ENCODE peak calls at places on chromosome 7, in five cellular contexts. One of them, this sample, is unnamed.
A peak's percentile ranks its signal among the peaks of the same experiment; 100 is the strongest.

GRCh38 chr7:17396692-17397091 is 98.2 kb downstream of the AHR start:
- DNase-seq in HT1080: no peak
- DNase-seq in amygdala: no peak
- DNase-seq in EL: no peak
- DNase-seq in lower lobe of right lung: no peak
- DNase-seq in this sample: no peak

GRCh38 chr7:18906901-18907300 is 210.5 kb downstream of the TWIST1 start:
- DNase-seq in lower lobe of right lung: no peak
- DNase-seq in amygdala: no peak
- DNase-seq in EL: no peak
- DNase-seq in HT1080: peak; percentile 10
- DNase-seq in this sample: no peak

GRCh38 chr7:157467496-157468212 is 130.8 kb downstream of the DNAJB6 start:
- DNase-seq in lower lobe of right lung: no peak
- DNase-seq in HT1080: no peak
- DNase-seq in amygdala: no peak
- DNase-seq in EL: no peak
- DNase-seq in this sample: no peak

GRCh38 chr7:50303894-50304157 is 690 bp upstream of the IKZF1 start:
- DNase-seq in amygdala: no peak
- DNase-seq in EL: no peak
- DNase-seq in HT1080: no peak
- DNase-seq in lower lobe of right lung: peak; percentile 64
- DNase-seq in this sample: no peak

GRCh38 chr7:127632276-127632910 is 14.5 kb upstream of the PAX4 start:
- DNase-seq in HT1080: no peak
- DNase-seq in EL: peak; percentile 87
- DNase-seq in lower lobe of right lung: no peak
- DNase-seq in amygdala: no peak
- DNase-seq in this sample: no peak

GRCh38 chr7:81534446-81534845 is 235.4 kb downstream of the HGF start:
- DNase-seq in lower lobe of right lung: no peak
- DNase-seq in HT1080: no peak
- DNase-seq in EL: no peak
- DNase-seq in amygdala: no peak
- DNase-seq in this sample: no peak

GRCh38 chr7:99041526-99041925 is 102.4 kb downstream of the SMURF1 start:
- DNase-seq in HT1080: no peak
- DNase-seq in lower lobe of right lung: no peak
- DNase-seq in EL: no peak
- DNase-seq in amygdala: peak; percentile 41
- DNase-seq in this sample: no peak

GRCh38 chr7:116885724-116886123 is 23.3 kb downstream of the CAPZA2 start:
- DNase-seq in EL: no peak
- DNase-seq in HT1080: no peak
- DNase-seq in amygdala: no peak
- DNase-seq in lower lobe of right lung: no peak
- DNase-seq in this sample: no peak

GRCh38 chr7:138663741-138664710 is 37.1 kb downstream of the SVOPL start:
- DNase-seq in lower lobe of right lung: no peak
- DNase-seq in amygdala: peak; percentile 29
- DNase-seq in EL: peak; percentile 20
- DNase-seq in HT1080: no peak
- DNase-seq in this sample: no peak

GRCh38 chr7:82339958-82340357 is 103.6 kb downstream of the CACNA2D1 start:
- DNase-seq in lower lobe of right lung: no peak
- DNase-seq in amygdala: no peak
- DNase-seq in EL: no peak
- DNase-seq in HT1080: peak; percentile 26
- DNase-seq in this sample: no peak

GRCh38 chr7:54955296-54955695 is 63.5 kb upstream of the EGFR start:
- DNase-seq in amygdala: no peak
- DNase-seq in EL: no peak
- DNase-seq in HT1080: no peak
- DNase-seq in lower lobe of right lung: no peak
- DNase-seq in this sample: no peak

GRCh38 chr7:90210925-90211324 is 615 bp upstream of the STEAP2 start:
- DNase-seq in EL: no peak
- DNase-seq in HT1080: no peak
- DNase-seq in amygdala: no peak
- DNase-seq in lower lobe of right lung: no peak
- DNase-seq in this sample: peak; percentile 79

GRCh38 chr7:138980575-138981285 is 459 bp downstream of the KIAA1549 start:
- DNase-seq in HT1080: peak; percentile 6
- DNase-seq in EL: peak; percentile 16
- DNase-seq in amygdala: no peak
- DNase-seq in lower lobe of right lung: peak; percentile 50
- DNase-seq in this sample: peak; percentile 14

GRCh38 chr7:39333701-39334100 is 232.5 kb upstream of the YAE1 start:
- DNase-seq in amygdala: no peak
- DNase-seq in HT1080: no peak
- DNase-seq in EL: no peak
- DNase-seq in lower lobe of right lung: no peak
- DNase-seq in this sample: no peak

GRCh38 chr7:80060218-80060806 is 74.3 kb upstream of the GNAI1 start:
- DNase-seq in lower lobe of right lung: no peak
- DNase-seq in amygdala: no peak
- DNase-seq in EL: peak; percentile 58
- DNase-seq in HT1080: peak; percentile 52
- DNase-seq in this sample: peak; percentile 67

GRCh38 chr7:115822801-115823200 is 207.8 kb downstream of the TFEC start:
- DNase-seq in EL: no peak
- DNase-seq in lower lobe of right lung: no peak
- DNase-seq in amygdala: no peak
- DNase-seq in HT1080: no peak
- DNase-seq in this sample: no peak

GRCh38 chr7:74039337-74039736 is 11.4 kb downstream of the ELN start:
- DNase-seq in EL: no peak
- DNase-seq in lower lobe of right lung: no peak
- DNase-seq in amygdala: no peak
- DNase-seq in HT1080: no peak
- DNase-seq in this sample: peak; percentile 56

GRCh38 chr7:155291045-155291530 is 6.6 kb upstream of the INSIG1 start:
- DNase-seq in lower lobe of right lung: peak; percentile 67
- DNase-seq in EL: peak; percentile 82
- DNase-seq in HT1080: peak; percentile 80
- DNase-seq in amygdala: no peak
- DNase-seq in this sample: peak; percentile 82

GRCh38 chr7:19066109-19066508 is 51.3 kb downstream of the TWIST1 start:
- DNase-seq in HT1080: no peak
- DNase-seq in amygdala: no peak
- DNase-seq in lower lobe of right lung: no peak
- DNase-seq in EL: peak; percentile 54
- DNase-seq in this sample: no peak

GRCh38 chr7:102982235-102982634 is 69.4 kb downstream of the LRRC17 start:
- DNase-seq in amygdala: no peak
- DNase-seq in HT1080: no peak
- DNase-seq in lower lobe of right lung: no peak
- DNase-seq in EL: no peak
- DNase-seq in this sample: no peak

GRCh38 chr7:149719050-149719899 is 54.1 kb downstream of the ZNF467 start:
- DNase-seq in HT1080: peak; percentile 78
- DNase-seq in EL: peak; percentile 80
- DNase-seq in amygdala: no peak
- DNase-seq in lower lobe of right lung: no peak
- DNase-seq in this sample: no peak

GRCh38 chr7:66216687-66217086 is 11.6 kb downstream of the TPST1 start:
- DNase-seq in HT1080: no peak
- DNase-seq in lower lobe of right lung: no peak
- DNase-seq in amygdala: no peak
- DNase-seq in EL: no peak
- DNase-seq in this sample: no peak

GRCh38 chr7:14934831-14935230 is 32.3 kb upstream of the DGKB start:
- DNase-seq in amygdala: no peak
- DNase-seq in lower lobe of right lung: no peak
- DNase-seq in EL: no peak
- DNase-seq in HT1080: no peak
- DNase-seq in this sample: no peak

GRCh38 chr7:91872928-91873327 is 7.6 kb downstream of the MTERF1 start:
- DNase-seq in lower lobe of right lung: no peak
- DNase-seq in amygdala: no peak
- DNase-seq in EL: no peak
- DNase-seq in HT1080: no peak
- DNase-seq in this sample: no peak

GRCh38 chr7:14760730-14761129 is 141.8 kb downstream of the DGKB start:
- DNase-seq in lower lobe of right lung: no peak
- DNase-seq in HT1080: no peak
- DNase-seq in amygdala: no peak
- DNase-seq in EL: no peak
- DNase-seq in this sample: no peak

GRCh38 chr7:50534690-50535290 is 30.4 kb downstream of the DDC start:
- DNase-seq in lower lobe of right lung: no peak
- DNase-seq in amygdala: no peak
- DNase-seq in EL: peak; percentile 97
- DNase-seq in HT1080: peak; percentile 99
- DNase-seq in this sample: peak; percentile 98

GRCh38 chr7:1542841-1543747 is 12.6 kb downstream of the MAFK start:
- DNase-seq in lower lobe of right lung: no peak
- DNase-seq in amygdala: no peak
- DNase-seq in EL: no peak
- DNase-seq in HT1080: no peak
- DNase-seq in this sample: no peak

GRCh38 chr7:128027485-128027980 is 3.7 kb downstream of the LRRC4 start:
- DNase-seq in lower lobe of right lung: no peak
- DNase-seq in amygdala: no peak
- DNase-seq in HT1080: no peak
- DNase-seq in EL: no peak
- DNase-seq in this sample: peak; percentile 58

GRCh38 chr7:130844811-130845580 is 111.0 kb upstream of the KLF14 start:
- DNase-seq in amygdala: no peak
- DNase-seq in lower lobe of right lung: no peak
- DNase-seq in EL: peak; percentile 89
- DNase-seq in HT1080: peak; percentile 86
- DNase-seq in this sample: no peak

GRCh38 chr7:47474937-47475879 is 106.7 kb downstream of the TNS3 start:
- DNase-seq in lower lobe of right lung: peak; percentile 95
- DNase-seq in HT1080: peak; percentile 97
- DNase-seq in EL: peak; percentile 95
- DNase-seq in amygdala: no peak
- DNase-seq in this sample: peak; percentile 100